ENCODE peak calls at places on chromosome 7, in seven cellular contexts. Z is right lobe of liver, Q is neural progenitor cell, I is gastrocnemius medialis, H is fibroblast of lung, P is HepG2, O is upper lobe of left lung. Y is an unnamed sample.

GRCh38 chr7:117178600-117178999 is 144.3 kb downstream of the WNT2 start:
- DNase-seq in Z (no peak), H (no peak), Q (no peak), I (no peak), P (no peak), O (no peak), Y (no peak)

GRCh38 chr7:87818336-87818735 is 57.8 kb downstream of the SLC25A40 start:
- DNase-seq in H (no peak), P (no peak), Z (no peak), Q (no peak), O (no peak), I (no peak), Y (no peak)

GRCh38 chr7:46993396-46993795 is 588.5 kb downstream of the TNS3 start:
- DNase-seq in H (no peak), Q (no peak), P (no peak), I (no peak), O (no peak), Z (no peak), Y (peak; percentile 69)

GRCh38 chr7:64192148-64192704 is 14.8 kb upstream of the ZNF735 start:
- DNase-seq in H (no peak), Z (no peak), I (no peak), Q (no peak), P (no peak), O (peak; percentile 69), Y (no peak)

GRCh38 chr7:31119249-31119648 is 67.1 kb downstream of the ADCYAP1R1 start:
- DNase-seq in I (no peak), Z (no peak), P (no peak), H (no peak), Q (no peak), O (no peak), Y (no peak)

GRCh38 chr7:64875658-64876406 is 27.2 kb upstream of the ZNF273 start:
- DNase-seq in O (no peak), P (no peak), I (no peak), Q (no peak), Z (no peak), H (no peak), Y (no peak)

GRCh38 chr7:79320741-79321473 is 132.6 kb downstream of the MAGI2 start:
- DNase-seq in I (no peak), Q (no peak), P (no peak), H (peak; percentile 31), Z (no peak), O (no peak), Y (no peak)

GRCh38 chr7:91656486-91657237 is 223.8 kb downstream of the MTERF1 start:
- DNase-seq in I (no peak), Q (no peak), Z (no peak), P (no peak), O (peak; percentile 30), H (peak; percentile 86), Y (peak; percentile 87)

GRCh38 chr7:1544178-1544895 is 11.7 kb downstream of the TMEM184A start:
- DNase-seq in H (no peak), Z (peak; percentile 26), P (no peak), Q (no peak), I (no peak), O (peak; percentile 79), Y (no peak)

GRCh38 chr7:136267822-136268221 is 290.7 kb upstream of the MTPN start:
- DNase-seq in P (no peak), Z (no peak), Q (no peak), I (no peak), H (no peak), O (no peak), Y (no peak)

GRCh38 chr7:77995717-77996116 is 197.1 kb downstream of the PHTF2 start:
- DNase-seq in O (no peak), I (no peak), P (peak; percentile 13), Q (peak; percentile 55), Z (no peak), H (no peak), Y (no peak)

GRCh38 chr7:151119902-151120301 is 33.6 kb downstream of the AGAP3 start:
- DNase-seq in O (peak; percentile 83), P (no peak), Q (no peak), I (no peak), H (no peak), Z (no peak), Y (no peak)

GRCh38 chr7:77735457-77735856 is 39.2 kb downstream of the RSBN1L start:
- DNase-seq in H (no peak), Z (no peak), I (no peak), O (no peak), P (no peak), Q (no peak), Y (no peak)

GRCh38 chr7:151876112-151876898 is 610 bp downstream of the PRKAG2 start:
- DNase-seq in O (peak; percentile 94), Q (peak; percentile 82), P (no peak), Z (peak; percentile 91), I (no peak), H (peak; percentile 17), Y (peak; percentile 15)

GRCh38 chr7:159012353-159013069 is 132.2 kb downstream of the VIPR2 start:
- DNase-seq in I (peak; percentile 41), Z (no peak), Q (no peak), O (peak; percentile 89), H (no peak), P (no peak), Y (no peak)

GRCh38 chr7:91082038-91082437 is 182.2 kb upstream of the FZD1 start:
- DNase-seq in I (no peak), Z (no peak), P (no peak), O (no peak), H (peak; percentile 90), Q (no peak), Y (peak; percentile 58)

GRCh38 chr7:129702316-129702715 is 90.8 kb downstream of the NRF1 start:
- DNase-seq in Q (no peak), I (no peak), O (no peak), Z (no peak), P (no peak), H (peak; percentile 82), Y (no peak)

GRCh38 chr7:38907066-38907465 is 1.9 kb downstream of the VPS41 start:
- DNase-seq in P (no peak), I (no peak), Z (no peak), O (no peak), Q (no peak), H (no peak), Y (no peak)

GRCh38 chr7:65980478-65981250 is 1.3 kb downstream of the GUSB start:
- DNase-seq in O (no peak), H (peak; percentile 19), Q (no peak), Z (peak; percentile 83), I (peak; percentile 18), P (no peak), Y (peak; percentile 11)

GRCh38 chr7:18064242-18064838 is 36.7 kb upstream of the PRPS1L1 start:
- DNase-seq in Q (peak; percentile 46), H (no peak), O (no peak), P (peak; percentile 15), Z (no peak), I (no peak), Y (peak; percentile 39)

GRCh38 chr7:74483402-74484336 is 30.0 kb downstream of the GTF2IRD1 start:
- DNase-seq in I (no peak), Q (no peak), H (peak; percentile 83), O (no peak), P (no peak), Z (no peak), Y (peak; percentile 66)

GRCh38 chr7:32299133-32299702 is 191.0 kb downstream of the LSM5 start:
- DNase-seq in Q (peak; percentile 60), H (peak; percentile 4), O (no peak), P (no peak), Z (peak; percentile 21), I (no peak), Y (peak; percentile 11)

GRCh38 chr7:73761854-73762658 is 8.0 kb downstream of the CLDN3 start:
- DNase-seq in H (no peak), O (no peak), Z (no peak), Q (peak; percentile 70), I (no peak), P (no peak), Y (no peak)

GRCh38 chr7:99499356-99499712 is 747 bp downstream of the ZNF394 start:
- DNase-seq in Z (no peak), Q (no peak), I (no peak), H (no peak), O (no peak), P (no peak), Y (no peak)

GRCh38 chr7:2920956-2921708 is 77.0 kb upstream of the GNA12 start:
- DNase-seq in I (no peak), Q (no peak), P (no peak), Z (no peak), H (no peak), O (no peak), Y (peak; percentile 31)

GRCh38 chr7:148380581-148381419 is 209.8 kb upstream of the C7orf33 start:
- DNase-seq in H (no peak), Q (no peak), O (no peak), P (peak; percentile 4), Z (peak; percentile 40), I (no peak), Y (no peak)

GRCh38 chr7:102221961-102222360 is 64.7 kb upstream of the SH2B2 start:
- DNase-seq in O (no peak), P (no peak), H (no peak), Q (no peak), Z (no peak), I (no peak), Y (no peak)
- TF ChIP-seq CTCF in O (no peak), P (no peak), H (no peak), Q (no peak), Z (no peak), I (no peak), Y (no peak)

GRCh38 chr7:134932707-134933370 is 53.5 kb upstream of the AGBL3 start:
- DNase-seq in I (no peak), P (no peak), Q (no peak), O (peak; percentile 17), Z (no peak), H (peak; percentile 98), Y (peak; percentile 88)
- H3K4me1 ChIP-seq in I (no peaks in the 10 kb centered on the region), P (no peaks in the 10 kb centered on the region), Q (peaks cover 8% of the 10 kb centered on the region), O (no peaks in the 10 kb centered on the region), Z (no peaks in the 10 kb centered on the region), H (peaks cover 26% of the 10 kb centered on the region), Y (peaks cover 12% of the 10 kb centered on the region)

GRCh38 chr7:50356945-50357268 is 52.4 kb downstream of the IKZF1 start:
- DNase-seq in H (no peak), O (no peak), Z (no peak), P (no peak), I (no peak), Q (no peak), Y (no peak)
- H3K27ac ChIP-seq in H (no peak overlapping the region), O (peak overlapping the region; percentile 56), Z (no peak overlapping the region), P (no peak overlapping the region), I (no peak overlapping the region), Q (no peak overlapping the region), Y (no peak overlapping the region)

GRCh38 chr7:149874644-149875028 is 867 bp downstream of the ATP6V0E2 start:
- DNase-seq in H (no peak), Z (no peak), O (no peak), P (peak; percentile 76), Q (peak; percentile 37), I (no peak), Y (no peak)

GRCh38 chr7:149872419-149873073 is 1.2 kb upstream of the ATP6V0E2 start:
- DNase-seq in Z (peak; percentile 82), O (no peak), H (peak; percentile 82), P (peak; percentile 81), I (peak; percentile 84), Q (peak; percentile 72), Y (peak; percentile 75)

GRCh38 chr7:149875396-149875795 is 1.6 kb downstream of the ATP6V0E2 start:
- DNase-seq in I (no peak), P (no peak), H (no peak), Q (no peak), O (no peak), Z (no peak), Y (no peak)

GRCh38 chr7:149873074-149873967 is 448 bp upstream of the ATP6V0E2 start:
- DNase-seq in Z (peak; percentile 97), P (peak; percentile 91), I (peak; percentile 95), Q (peak; percentile 96), H (peak; percentile 89), O (peak; percentile 98), Y (peak; percentile 92)

GRCh38 chr7:149873968-149874643 is at the start of gene ATP6V0E2:
- DNase-seq in I (no peak), P (no peak), H (no peak), Q (no peak), O (no peak), Z (no peak), Y (no peak)
- TF ChIP-seq CTCF in I (no peak), P (peak; percentile 23), H (no peak), Q (no peak), O (no peak), Z (no peak), Y (no peak)

Y was measured in cardiac muscle cell.